ENCODE peak calls at places on chromosomes 6 and 20, in six cellular contexts. T is hepatocyte; C is heart left ventricle; I is NT2/D1; W is body of pancreas; B is CD4-positive, alpha-beta memory T cell. U is an unnamed sample. For H3K36me3, the result is how much of the 10 kb centered on the place peaks cover.

GRCh38 chr6:151635741-151636140 is 141.9 kb downstream of the CCDC170 start:
- DNase-seq in I (no peak), W (no peak), B (no peak), T (no peak), C (no peak), U (no peak)

GRCh38 chr6:80234411-80234810 is 127.9 kb downstream of the BCKDHB start:
- DNase-seq in T (no peak), W (no peak), B (no peak), I (no peak), C (no peak), U (no peak)

GRCh38 chr6:18242062-18242851 is 22.1 kb downstream of the DEK start:
- DNase-seq in I (no peak), B (no peak), W (no peak), T (peak), C (no peak), U (peak)

GRCh38 chr6:5302220-5302946 is 41.1 kb downstream of the FARS2 start:
- DNase-seq in C (no peak), W (no peak), T (no peak), I (no peak), B (no peak), U (no peak)

GRCh38 chr20:7470912-7471311 is 469.3 kb downstream of the HAO1 start:
- DNase-seq in W (no peak), T (no peak), I (peak), C (no peak), B (no peak), U (no peak)

GRCh38 chr20:52082612-52083011 is 109.0 kb downstream of the ZFP64 start:
- DNase-seq in C (no peak), I (no peak), W (no peak), B (no peak), T (no peak), U (no peak)

GRCh38 chr6:167079853-167080297 is 43.0 kb upstream of the CCR6 start:
- DNase-seq in B (peak), W (no peak), T (no peak), I (no peak), C (no peak), U (no peak)

GRCh38 chr6:71879016-71879415 is 7.3 kb upstream of the RIMS1 start:
- DNase-seq in T (no peak), C (no peak), W (no peak), B (no peak), I (no peak), U (no peak)

GRCh38 chr20:21609221-21609620 is 95.4 kb upstream of the NKX2-2 start:
- DNase-seq in C (no peak), T (no peak), W (no peak), B (no peak), I (no peak), U (no peak)

GRCh38 chr6:11315743-11316437 is 83.4 kb upstream of the NEDD9 start:
- DNase-seq in C (no peak), W (no peak), I (no peak), T (peak), B (no peak), U (no peak)

GRCh38 chr6:8082954-8083858 is 19.0 kb upstream of the BLOC1S5 start:
- DNase-seq in B (no peak), C (no peak), T (peak), I (no peak), W (peak), U (no peak)

GRCh38 chr6:158706369-158706982 is 56.6 kb downstream of the SYTL3 start:
- DNase-seq in B (no peak), I (no peak), W (peak), C (peak), T (peak), U (peak)

GRCh38 chr6:115618311-115618710 is 442.4 kb downstream of the FRK start:
- DNase-seq in W (no peak), B (no peak), T (no peak), C (no peak), I (no peak), U (no peak)

GRCh38 chr6:7542878-7543394 is 1.5 kb downstream of the DSP start:
- DNase-seq in T (peak), W (peak), C (peak), B (no peak), I (no peak), U (peak)

GRCh38 chr6:3788408-3789017 is 37.0 kb upstream of the PXDC1 start:
- DNase-seq in T (peak), I (no peak), B (no peak), W (no peak), C (no peak), U (peak)

GRCh38 chr20:9955646-9956045 is 79.1 kb upstream of the ANKEF1 start:
- DNase-seq in C (no peak), I (no peak), B (no peak), W (no peak), T (no peak), U (no peak)

GRCh38 chr6:22072939-22073338 is 223.9 kb downstream of the PRL start:
- DNase-seq in W (no peak), B (no peak), T (no peak), C (no peak), I (no peak), U (no peak)

GRCh38 chr6:36897629-36898028 is 11.9 kb downstream of the C6orf89 start:
- DNase-seq in T (peak), B (peak), C (no peak), I (no peak), W (no peak), U (no peak)

GRCh38 chr20:32495949-32496348 is 89.2 kb downstream of the NOL4L start:
- DNase-seq in I (no peak), W (no peak), B (no peak), C (no peak), T (no peak), U (no peak)

GRCh38 chr20:34949120-34949519 is 6.5 kb downstream of the GSS start:
- DNase-seq in B (no peak), W (no peak), I (no peak), T (no peak), C (no peak), U (no peak)

GRCh38 chr20:23637282-23638221 is at the start of gene CST3:
- DNase-seq in W (peak), T (peak), C (peak), I (peak), B (no peak), U (peak)

GRCh38 chr6:22647671-22648070 is 78.3 kb downstream of the HDGFL1 start:
- DNase-seq in C (no peak), T (no peak), W (no peak), I (no peak), B (no peak), U (no peak)

GRCh38 chr6:83185096-83185495 is 8.0 kb downstream of the PGM3 start:
- DNase-seq in B (no peak), C (no peak), T (no peak), W (no peak), I (no peak), U (no peak)
- H3K36me3 ChIP-seq in B (under half), C (under half), T (under half), W (under half), I (half or more), U (under half)

DNA sequence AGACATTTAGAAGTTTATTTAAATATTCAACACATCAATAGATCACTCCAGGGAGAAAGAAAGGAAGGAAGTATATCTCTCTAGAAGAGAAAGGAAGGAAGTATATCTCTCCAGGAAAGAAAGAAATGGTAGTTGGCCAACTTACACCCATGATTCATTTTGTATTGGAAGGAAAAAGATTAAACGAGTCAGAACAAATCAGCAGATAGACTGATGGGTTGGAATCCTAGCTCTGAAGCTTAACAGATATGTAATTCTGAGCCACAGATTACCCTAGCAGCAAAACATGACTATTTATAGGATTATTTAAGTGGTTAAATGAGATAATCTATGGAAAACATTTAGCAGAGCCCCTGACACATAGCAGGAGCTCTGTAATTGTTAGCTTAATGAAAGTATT is 27.1 kb downstream of the COL12A1 start:
- DNase-seq in B (no peak), I (no peak), C (no peak), T (no peak), W (no peak), U (no peak)
- H3K36me3 ChIP-seq in B (under half), I (under half), C (under half), T (under half), W (under half), U (under half)

DNA sequence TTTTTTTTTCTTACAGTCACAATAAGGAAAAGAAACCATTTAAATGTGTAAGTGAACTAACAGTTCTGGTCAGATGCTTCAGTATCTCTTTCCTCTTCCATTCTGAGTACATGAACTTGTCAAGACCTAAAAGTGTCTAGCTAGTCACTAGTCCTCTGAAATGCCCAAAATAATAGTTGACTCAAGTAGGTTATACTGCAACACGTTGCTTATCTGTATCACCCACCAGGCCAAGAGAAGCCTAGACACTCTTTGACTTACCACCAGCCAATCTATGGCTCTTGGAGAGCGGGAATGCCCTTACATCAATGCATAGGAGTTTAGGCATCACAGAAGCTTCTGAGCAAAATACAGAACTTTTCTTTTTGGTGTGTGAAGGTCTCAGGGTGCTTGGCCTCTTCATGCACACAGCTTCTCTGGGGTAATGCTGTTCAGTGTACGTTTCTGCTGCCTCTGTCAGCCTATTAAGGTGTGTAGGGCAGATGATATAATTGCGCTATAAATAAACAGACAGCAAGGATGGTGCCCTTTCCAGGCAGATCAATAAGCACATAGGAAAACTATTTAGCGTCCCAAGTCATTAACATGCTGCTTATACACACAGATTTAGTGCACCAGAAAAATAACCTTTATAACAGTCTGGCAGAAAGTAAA is 7.8 kb upstream of the GFOD1 start:
- DNase-seq in T (no peak), W (no peak), C (no peak), I (no peak), B (no peak), U (no peak)
- H3K36me3 ChIP-seq in T (under half), W (under half), C (under half), I (under half), B (under half), U (under half)

GRCh38 chr20:47886454-47887041 is 101.3 kb upstream of the SULF2 start:
- DNase-seq in C (no peak), T (no peak), I (no peak), W (no peak), B (no peak), U (no peak)
- H3K36me3 ChIP-seq in C (under half), T (under half), I (under half), W (under half), B (under half), U (under half)

DNA sequence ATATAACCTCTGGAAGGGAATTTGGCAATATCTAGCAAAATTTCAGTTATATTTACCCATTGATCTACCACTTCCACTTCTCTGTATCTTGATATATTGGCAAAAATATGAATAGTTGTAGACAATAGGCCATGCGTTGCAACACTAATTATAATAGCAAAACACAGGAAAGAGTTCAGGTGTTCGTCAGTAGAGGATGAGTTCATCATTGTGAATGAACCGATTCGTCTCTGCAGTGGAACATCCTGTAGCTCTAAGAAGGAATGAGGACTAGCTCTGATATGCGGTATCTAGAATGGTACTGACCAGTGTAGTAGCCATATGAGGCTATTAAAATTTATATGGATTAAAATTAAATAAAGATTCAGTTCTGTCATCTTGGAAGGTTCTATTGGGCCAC is 8.3 kb downstream of the FAM83D start:
- DNase-seq in W (no peak), T (no peak), I (no peak), B (no peak), C (no peak), U (no peak)
- H3K36me3 ChIP-seq in W (under half), T (under half), I (half or more), B (under half), C (under half), U (under half)